ENCODE peak calls at places on chromosomes 7 and 10, in five cellular contexts. T is body of pancreas, O is adrenal gland, L is GM12878, N is tibial nerve. A is an unnamed sample.

GRCh38 chr7:64559206-64559605 is 3.7 kb downstream of the ZNF680 start:
- DNase-seq in O (peak), L (no peak), N (no peak), T (peak), A (no peak)

GRCh38 chr10:97861924-97862323 is 12.3 kb downstream of the GOLGA7B start:
- DNase-seq in N (no peak), T (no peak), O (no peak), L (no peak), A (no peak)

GRCh38 chr7:96558530-96558929 is 151.1 kb downstream of the SEM1 start:
- DNase-seq in T (no peak), L (no peak), O (no peak), N (no peak), A (no peak)

GRCh38 chr10:119132521-119133345 is 28.8 kb downstream of the DENND10 start:
- DNase-seq in N (no peak), L (no peak), O (no peak), T (no peak), A (peak)

GRCh38 chr10:103244663-103245271 is 920 bp upstream of the RPEL1 start:
- DNase-seq in T (peak), N (peak), L (peak), O (peak), A (peak)

GRCh38 chr7:45033261-45033930 is 33.4 kb downstream of the CCM2 start:
- DNase-seq in N (no peak), T (no peak), O (no peak), L (no peak), A (no peak)

GRCh38 chr7:93895859-93896258 is 5.3 kb upstream of the TFPI2 start:
- DNase-seq in L (no peak), T (no peak), O (no peak), N (no peak), A (no peak)

GRCh38 chr7:41910916-41911315 is 208.0 kb upstream of the INHBA start:
- DNase-seq in O (no peak), T (no peak), N (no peak), L (no peak), A (no peak)

GRCh38 chr7:120951826-120952225 is 1.2 kb downstream of the ING3 start:
- DNase-seq in N (no peak), L (no peak), T (no peak), O (no peak), A (no peak)

GRCh38 chr10:14879055-14879800 is 562 bp downstream of the SUV39H2 start:
- DNase-seq in L (no peak), T (peak), N (peak), O (peak), A (peak)

GRCh38 chr7:84614821-84615506 is 420.4 kb upstream of the SEMA3A start:
- DNase-seq in N (no peak), L (no peak), O (no peak), T (no peak), A (no peak)

GRCh38 chr7:39624935-39625694 is 1.7 kb downstream of the RALA start:
- DNase-seq in T (no peak), N (no peak), L (no peak), O (no peak), A (no peak)

GRCh38 chr10:30422981-30423654 is 10.9 kb upstream of the MAP3K8 start:
- DNase-seq in O (peak), N (peak), L (no peak), T (peak), A (peak)

GRCh38 chr7:157506268-157506667 is 169.5 kb downstream of the DNAJB6 start:
- DNase-seq in N (no peak), L (no peak), T (no peak), O (no peak), A (peak)

GRCh38 chr10:97399843-97400545 is 1.1 kb downstream of the RRP12 start:
- DNase-seq in L (no peak), T (peak), N (no peak), O (peak), A (no peak)

GRCh38 chr10:81866753-81867152 is 8.2 kb upstream of the NRG3 start:
- DNase-seq in N (no peak), O (no peak), T (no peak), L (no peak), A (no peak)

GRCh38 chr10:122561212-122561611 is 658 bp downstream of the DMBT1 start:
- DNase-seq in L (no peak), T (no peak), O (no peak), N (no peak), A (peak)

GRCh38 chr10:86523348-86523747 is 1.8 kb upstream of the WAPL start:
- DNase-seq in O (no peak), N (no peak), L (no peak), T (no peak), A (no peak)

GRCh38 chr10:101304316-101304715 is 49.6 kb upstream of the BTRC start:
- DNase-seq in T (no peak), O (no peak), L (no peak), N (no peak), A (no peak)

GRCh38 chr7:68216046-68216445 is 1219.4 kb downstream of the TYW1 start:
- DNase-seq in L (no peak), T (peak), N (peak), O (no peak), A (peak)

DNA sequence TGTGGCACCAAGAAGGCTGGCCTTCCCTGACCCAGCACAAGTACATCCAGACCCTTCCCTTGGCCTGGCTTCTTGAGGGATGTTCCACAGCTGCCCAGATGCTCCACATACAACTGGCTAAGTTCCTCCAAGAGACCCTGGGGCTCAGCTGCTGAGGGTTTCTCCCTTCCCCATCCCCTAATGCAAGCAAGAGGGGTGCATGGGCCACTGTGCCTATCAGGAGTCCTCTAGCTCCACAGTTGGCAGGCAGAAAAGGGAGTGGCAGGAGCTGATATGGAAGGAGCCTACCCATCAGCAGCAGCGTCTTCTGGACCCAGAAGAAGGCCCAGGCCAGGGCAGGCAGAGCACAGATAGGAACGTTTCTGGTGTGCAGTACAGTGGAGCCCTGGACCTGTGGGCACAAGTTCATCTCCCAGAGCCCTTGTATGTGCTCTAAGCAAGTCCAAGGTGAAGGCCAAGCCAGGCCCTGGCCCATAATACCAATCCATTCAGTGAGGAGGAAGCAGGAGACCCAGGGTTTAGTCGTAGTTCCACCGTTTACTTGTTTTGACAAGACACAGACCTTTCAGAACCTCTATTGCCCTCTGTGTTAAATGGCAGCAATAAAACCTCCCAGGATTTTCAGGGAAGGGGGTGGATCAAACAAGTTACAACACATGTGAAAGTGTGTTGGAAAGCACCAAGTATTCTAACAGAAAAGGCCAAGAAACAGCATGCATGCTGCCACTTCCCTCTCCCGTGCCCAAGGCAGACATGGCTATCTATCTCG is 26.1 kb downstream of the VSIR start:
- DNase-seq in O (no peak), N (no peak), L (peak), T (no peak), A (no peak)
- TF ChIP-seq POLR2A in O (no peak), N (no peak), L (no peak), T (no peak), A (no peak)

GRCh38 chr10:128125944-128126764 is at the start of gene MKI67:
- DNase-seq in O (peak), N (peak), L (peak), T (peak), A (peak)

GRCh38 chr10:128124813-128125403 is 1.3 kb downstream of the MKI67 start:
- DNase-seq in O (no peak), T (no peak), N (no peak), L (no peak), A (no peak)

GRCh38 chr10:128125416-128125943 is 743 bp downstream of the MKI67 start:
- DNase-seq in T (no peak), N (no peak), O (no peak), L (no peak), A (no peak)

GRCh38 chr10:128128582-128128981 is 2.4 kb upstream of the MKI67 start:
- DNase-seq in O (no peak), N (no peak), L (no peak), T (no peak), A (no peak)

DNA sequence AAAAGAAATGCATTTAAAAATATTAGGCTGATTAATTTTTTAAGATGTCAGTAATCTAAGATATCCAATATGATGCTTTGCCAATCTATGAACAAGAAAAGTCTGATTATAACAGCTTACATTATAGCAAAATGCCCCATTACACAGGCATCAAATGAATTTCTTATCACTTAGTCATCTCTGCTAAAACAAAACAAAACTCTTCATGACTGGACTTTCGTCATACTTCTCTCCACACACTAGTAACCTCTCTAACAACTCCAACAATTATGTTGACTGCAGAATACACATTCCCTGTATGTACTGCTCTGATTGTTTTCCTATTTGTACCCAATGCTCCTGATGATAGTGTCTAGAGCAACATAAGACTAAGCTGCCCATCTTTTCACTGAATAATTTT is 3.8 kb upstream of the MKI67 start:
- DNase-seq in N (no peak), L (no peak), T (no peak), O (no peak), A (no peak)
- TF ChIP-seq CTCF in N (no peak), L (no peak), T (no peak), O (no peak), A (no peak)

GRCh38 chr7:43727003-43727402 is 2.3 kb downstream of the COA1 start:
- DNase-seq in N (no peak), T (no peak), L (no peak), O (no peak), A (no peak)

GRCh38 chr7:43729924-43730248 is 563 bp upstream of the COA1 start:
- DNase-seq in O (no peak), N (no peak), L (no peak), T (no peak), A (no peak)

GRCh38 chr7:43727494-43727893 is 1.8 kb downstream of the COA1 start:
- DNase-seq in T (no peak), O (no peak), N (no peak), L (no peak), A (no peak)

GRCh38 chr7:43726466-43726865 is 2.9 kb downstream of the COA1 start:
- DNase-seq in O (no peak), N (no peak), T (no peak), L (no peak), A (no peak)

DNA sequence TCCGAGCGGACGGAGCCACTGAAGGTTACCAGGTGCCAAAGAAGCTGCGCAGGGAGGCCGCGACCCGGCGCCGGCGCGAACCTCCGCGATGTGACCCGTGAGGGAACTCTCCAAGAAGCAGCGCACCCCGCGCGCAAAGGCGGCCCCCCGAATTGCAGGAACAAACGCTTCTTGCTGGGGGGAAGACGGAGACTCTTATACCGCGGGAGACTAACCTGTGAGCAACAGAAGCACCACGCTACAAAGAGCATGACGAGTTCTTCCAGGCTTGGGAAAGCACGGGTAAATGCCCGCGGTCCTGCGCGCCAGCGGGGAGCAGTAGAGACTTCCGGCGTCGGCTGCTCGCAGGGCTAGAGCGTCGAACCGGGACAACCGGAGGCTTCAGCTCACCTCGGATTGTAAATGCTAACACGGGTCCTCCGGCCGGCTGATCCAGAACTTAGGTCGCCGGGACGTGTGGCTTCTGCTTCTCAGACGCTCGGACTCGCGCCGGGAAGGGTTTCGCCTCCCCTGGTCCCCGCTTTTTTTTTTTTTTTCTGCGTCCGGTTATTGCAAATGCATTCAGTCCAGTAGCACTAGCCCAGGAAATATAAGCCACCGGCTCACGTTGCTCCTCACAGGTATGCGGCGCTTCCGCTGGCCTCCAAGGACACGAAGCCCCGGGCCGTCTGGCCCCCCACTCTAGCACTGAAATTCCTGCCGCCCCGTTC is at the start of gene COA1:
- DNase-seq in O (peak), L (peak), N (peak), T (peak), A (peak)
- TF ChIP-seq POLR2A in O (no peak), L (peak), N (peak), T (peak), A (no peak)

GRCh38 chr10:7040681-7041080 is 370.2 kb downstream of the SFMBT2 start:
- DNase-seq in N (no peak), O (no peak), T (no peak), L (no peak), A (no peak)
- TF ChIP-seq CTCF in N (no peak), O (no peak), T (no peak), L (no peak), A (no peak)

DNA sequence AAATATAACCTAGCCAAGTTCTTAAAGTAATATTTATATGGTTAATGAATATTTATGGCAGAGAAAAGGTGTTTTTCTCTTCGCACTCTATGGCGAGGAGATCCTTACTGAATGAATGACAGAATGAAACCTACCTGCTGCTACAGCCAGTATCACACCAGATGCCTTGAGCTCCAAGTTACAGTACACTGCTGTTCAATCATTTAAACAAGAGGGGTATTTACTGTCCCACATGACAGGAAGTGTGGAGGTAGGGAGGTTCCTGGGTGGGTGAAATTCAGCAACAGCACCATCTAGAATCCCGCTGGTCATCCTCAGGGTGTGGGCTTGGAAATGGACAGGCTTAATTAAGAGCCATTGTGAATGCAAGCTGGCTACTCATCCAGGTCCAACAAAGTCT is 14.8 kb downstream of the CYTH3 start:
- DNase-seq in T (no peak), L (no peak), O (no peak), N (no peak), A (no peak)
- TF ChIP-seq POLR2A in T (no peak), L (no peak), O (no peak), N (no peak), A (no peak)

DNA sequence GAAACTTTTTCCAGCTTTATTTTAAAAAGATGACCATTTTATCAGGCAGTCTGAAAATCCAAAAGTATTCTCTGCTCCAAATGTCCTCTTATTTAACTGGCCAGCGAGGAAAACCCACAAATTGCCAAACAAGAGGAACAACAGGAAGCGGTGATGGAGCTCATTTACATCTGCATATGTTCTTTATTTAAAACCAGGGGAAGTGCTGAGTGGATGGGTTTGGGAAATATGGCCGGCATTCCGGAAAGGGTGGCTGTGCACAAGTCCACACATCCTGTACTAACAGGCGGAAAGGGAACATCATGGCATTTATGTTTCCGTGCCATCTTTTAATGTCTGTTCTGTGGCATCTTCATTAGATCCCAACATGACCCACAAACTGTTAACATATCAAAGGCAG is 974.5 kb downstream of the LRMDA start:
- DNase-seq in T (no peak), N (no peak), L (no peak), O (no peak), A (no peak)
- TF ChIP-seq CTCF in T (no peak), N (no peak), L (no peak), O (no peak), A (no peak)

GRCh38 chr10:114575417-114576131 is 82.5 kb downstream of the ABLIM1 start:
- DNase-seq in L (no peak), O (peak), T (no peak), N (no peak), A (no peak)
- TF ChIP-seq POLR2A in L (no peak), O (no peak), T (no peak), N (no peak), A (no peak)